ENCODE peak calls at places on chromosome 11, in eight cellular contexts. B is PC-9; L is NCI-H82; P is GM04504; Q is activated CD4-positive, alpha-beta T cell treated with anti-CD3 and anti-CD28 coated beads, Interleukin-2, amount 50 U/mL, for 48 hours; O is KG1; U is stimulated activated CD4-positive, alpha-beta T cell treated with anti-CD3 and anti-CD28 coated beads, Interleukin-4, amount 100 ng/mL, for 4 hours; E is GM18507. F is an unnamed sample.

GRCh38 chr11:113991170-113991569 is 16.3 kb downstream of the HTR3A start:
- DNase-seq in B (no peak), L (no peak), P (peak), Q (peak), O (peak), U (no peak), E (no peak), F (no peak)

GRCh38 chr11:9691865-9692264 is 28.0 kb downstream of the SWAP70 start:
- DNase-seq in B (no peak), L (no peak), P (no peak), Q (no peak), O (no peak), U (no peak), E (no peak), F (peak)

GRCh38 chr11:86671386-86672006 is 920 bp downstream of the ME3 start:
- DNase-seq in B (peak), L (peak), P (no peak), Q (peak), O (no peak), U (peak), E (no peak), F (no peak)

GRCh38 chr11:60754887-60755286 is 1.8 kb upstream of the MS4A15 start:
- DNase-seq in B (no peak), L (no peak), P (no peak), Q (no peak), O (no peak), U (no peak), E (no peak), F (no peak)

GRCh38 chr11:66619080-66619554 is 2.7 kb downstream of the RBM14 start:
- DNase-seq in B (no peak), L (no peak), P (peak), Q (no peak), O (no peak), U (no peak), E (no peak), F (no peak)

GRCh38 chr11:113147249-113147648 is 167.1 kb upstream of the TTC12 start:
- DNase-seq in B (no peak), L (peak), P (no peak), Q (no peak), O (no peak), U (no peak), E (no peak), F (no peak)

GRCh38 chr11:4146070-4146764 is 51.6 kb downstream of the RRM1 start:
- DNase-seq in B (no peak), L (no peak), P (no peak), Q (no peak), O (no peak), U (no peak), E (no peak), F (no peak)

GRCh38 chr11:225734-226453 is 10.2 kb downstream of the SIRT3 start:
- DNase-seq in B (no peak), L (peak), P (no peak), Q (no peak), O (no peak), U (no peak), E (no peak), F (no peak)

F was measured in HCT116.